ENCODE peak calls at places on chromosome 12, in four cellular contexts. D is heart right ventricle, I is tibial artery, W is A549. Z is an unnamed sample. For H3K4me1, the result is how much of the 10 kb centered on the place peaks cover.

GRCh38 chr12:81800298-81801148 is 41.4 kb upstream of the PPFIA2 start:
- DNase-seq in W (no peak), I (peak), D (no peak), Z (no peak)

GRCh38 chr12:3034067-3034750 is 43.0 kb upstream of the TSPAN9 start:
- DNase-seq in D (peak), I (no peak), W (peak), Z (peak)

GRCh38 chr12:79251356-79251755 is 386.8 kb downstream of the SYT1 start:
- DNase-seq in D (no peak), I (no peak), W (no peak), Z (no peak)

GRCh38 chr12:93279849-93280412 is 97.8 kb upstream of the NUDT4 start:
- DNase-seq in D (no peak), W (no peak), I (no peak), Z (no peak)

GRCh38 chr12:117076410-117077372 is 22.5 kb downstream of the TESC start:
- DNase-seq in D (no peak), I (no peak), W (no peak), Z (no peak)

GRCh38 chr12:8057291-8057690 is 8.9 kb downstream of the C3AR1 start:
- DNase-seq in W (no peak), I (no peak), D (no peak), Z (no peak)

GRCh38 chr12:107351716-107352115 is 258.4 kb upstream of the CRY1 start:
- DNase-seq in W (no peak), D (no peak), I (no peak), Z (no peak)

GRCh38 chr12:89661706-89662330 is 46.8 kb downstream of the ATP2B1 start:
- DNase-seq in I (no peak), D (no peak), W (no peak), Z (no peak)

GRCh38 chr12:51181558-51181957 is 8.6 kb upstream of the TFCP2 start:
- DNase-seq in W (no peak), I (no peak), D (no peak), Z (no peak)

GRCh38 chr12:131752457-131752856 is 41.6 kb downstream of the SFSWAP start:
- DNase-seq in W (no peak), I (peak), D (no peak), Z (no peak)

GRCh38 chr12:51921017-51921725 is 13.9 kb downstream of the ACVRL1 start:
- DNase-seq in W (no peak), D (no peak), I (peak), Z (no peak)

GRCh38 chr12:13318231-13319015 is 121.9 kb downstream of the EMP1 start:
- DNase-seq in I (no peak), D (no peak), W (no peak), Z (no peak)

GRCh38 chr12:93990832-93991748 is 157.3 kb upstream of the PLXNC1 start:
- DNase-seq in W (no peak), I (peak), D (peak), Z (no peak)

GRCh38 chr12:107439101-107439738 is 246.4 kb upstream of the PWP1 start:
- DNase-seq in D (no peak), I (no peak), W (no peak), Z (no peak)

GRCh38 chr12:25994901-25995625 is 36.6 kb downstream of the RASSF8 start:
- DNase-seq in W (no peak), D (no peak), I (no peak), Z (no peak)

GRCh38 chr12:46351138-46351537 is 21.4 kb downstream of the SLC38A2 start:
- DNase-seq in D (no peak), I (no peak), W (no peak), Z (no peak)

GRCh38 chr12:19306366-19306765 is 132.9 kb upstream of the AEBP2 start:
- DNase-seq in W (no peak), D (no peak), I (no peak), Z (no peak)

GRCh38 chr12:113116875-113117274 is 18.7 kb downstream of the RASAL1 start:
- DNase-seq in I (no peak), D (no peak), W (no peak), Z (no peak)

GRCh38 chr12:113345318-113345717 is 10.4 kb upstream of the SLC8B1 start:
- DNase-seq in W (no peak), D (no peak), I (no peak), Z (no peak)

GRCh38 chr12:98725481-98726247 is 80.6 kb downstream of the APAF1 start:
- DNase-seq in I (no peak), W (no peak), D (no peak), Z (no peak)

GRCh38 chr12:119988440-119988787 is 622 bp upstream of the BICDL1 start:
- DNase-seq in D (no peak), W (peak), I (no peak), Z (no peak)

GRCh38 chr12:131711551-131712205 is 788 bp downstream of the SFSWAP start:
- DNase-seq in I (no peak), D (no peak), W (no peak), Z (no peak)

GRCh38 chr12:108175310-108175709 is 46.2 kb downstream of the WSCD2 start:
- DNase-seq in W (no peak), I (no peak), D (no peak), Z (no peak)

GRCh38 chr12:108860443-108860842 is 3.1 kb upstream of the SSH1 start:
- DNase-seq in I (no peak), W (no peak), D (no peak), Z (no peak)

GRCh38 chr12:40446385-40446784 is 221.6 kb downstream of the LRRK2 start:
- DNase-seq in W (peak), D (no peak), I (no peak), Z (no peak)

GRCh38 chr12:113239288-113239771 is 18.1 kb downstream of the TPCN1 start:
- DNase-seq in W (no peak), I (peak), D (no peak), Z (no peak)

GRCh38 chr12:47361389-47362031 is 281.8 kb upstream of the AMIGO2 start:
- DNase-seq in W (no peak), D (no peak), I (no peak), Z (no peak)

GRCh38 chr12:8823565-8824300 is 1.3 kb downstream of the A2ML1 start:
- DNase-seq in W (no peak), D (no peak), I (no peak), Z (peak)

GRCh38 chr12:89179983-89180382 is 172.3 kb downstream of the DUSP6 start:
- DNase-seq in W (peak), D (no peak), I (no peak), Z (peak)

GRCh38 chr12:64387201-64387816 is 3.2 kb downstream of the C12orf56 start:
- DNase-seq in W (no peak), I (no peak), D (no peak), Z (no peak)

GRCh38 chr12:10409387-10409786 is at the start of gene KLRC4:
- DNase-seq in D (no peak), I (no peak), W (no peak), Z (no peak)

GRCh38 chr12:43444940-43445564 is 107.0 kb downstream of the ADAMTS20 start:
- DNase-seq in W (no peak), I (no peak), D (no peak), Z (peak)

GRCh38 chr12:43285248-43285647 is 266.8 kb downstream of the ADAMTS20 start:
- DNase-seq in D (no peak), W (no peak), I (no peak), Z (no peak)

GRCh38 chr12:114430306-114430705 is 24.4 kb upstream of the TBX5 start:
- DNase-seq in W (no peak), D (no peak), I (no peak), Z (no peak)

GRCh38 chr12:131208425-131208824 is 254.7 kb downstream of the ADGRD1 start:
- DNase-seq in D (no peak), I (peak), W (no peak), Z (no peak)

GRCh38 chr12:6278439-6279255 is 31.8 kb upstream of the PLEKHG6 start:
- DNase-seq in I (peak), W (peak), D (peak), Z (peak)

GRCh38 chr12:39368891-39369290 is 74.0 kb downstream of the KIF21A start:
- DNase-seq in I (no peak), W (no peak), D (no peak), Z (no peak)

GRCh38 chr12:25744334-25744733 is 191.3 kb upstream of the LMNTD1 start:
- DNase-seq in I (no peak), W (no peak), D (no peak), Z (no peak)

GRCh38 chr12:109201496-109201885 is 85.1 kb downstream of the ACACB start:
- DNase-seq in I (no peak), D (no peak), W (no peak), Z (no peak)

GRCh38 chr12:57609781-57610552 is 1.3 kb upstream of the ARHGEF25 start:
- DNase-seq in D (peak), I (peak), W (no peak), Z (no peak)

GRCh38 chr12:57609091-57609780 is 2.0 kb upstream of the ARHGEF25 start:
- DNase-seq in D (no peak), I (no peak), W (no peak), Z (no peak)

GRCh38 chr12:57611810-57612710 is 825 bp downstream of the ARHGEF25 start:
- DNase-seq in W (no peak), D (no peak), I (peak), Z (no peak)

GRCh38 chr12:57611116-57611809 is at the start of gene ARHGEF25:
- DNase-seq in D (peak), I (peak), W (peak), Z (peak)

GRCh38 chr12:57610553-57611115 is 601 bp upstream of the ARHGEF25 start:
- DNase-seq in I (peak), W (no peak), D (peak), Z (no peak)
- H3K27ac ChIP-seq in I (peak), W (peak), D (peak), Z (peak)

GRCh38 chr12:65492997-65493892 is 214.8 kb downstream of the MSRB3 start:
- DNase-seq in W (no peak), D (no peak), I (no peak), Z (no peak)

GRCh38 chr12:65495233-65495632 is 216.8 kb downstream of the MSRB3 start:
- DNase-seq in W (peak), D (no peak), I (no peak), Z (no peak)

GRCh38 chr12:65496617-65497016 is 218.1 kb downstream of the MSRB3 start:
- DNase-seq in D (peak), I (no peak), W (no peak), Z (no peak)

GRCh38 chr12:65494537-65494936 is 216.1 kb downstream of the MSRB3 start:
- DNase-seq in I (no peak), D (no peak), W (no peak), Z (no peak)

GRCh38 chr12:65493893-65494205 is 215.4 kb downstream of the MSRB3 start:
- DNase-seq in D (no peak), I (no peak), W (no peak), Z (no peak)
- H3K4me1 ChIP-seq in D (under half), I (under half), W (under half), Z (under half)

GRCh38 chr12:68348419-68348818 is 16.3 kb upstream of the MDM1 start:
- DNase-seq in D (no peak), W (no peak), I (no peak), Z (no peak)

GRCh38 chr12:68349921-68350606 is 17.9 kb upstream of the MDM1 start:
- DNase-seq in I (no peak), W (no peak), D (no peak), Z (no peak)

GRCh38 chr12:68349083-68349700 is 17.0 kb upstream of the MDM1 start:
- DNase-seq in D (no peak), W (no peak), I (no peak), Z (no peak)

GRCh38 chr12:68350753-68351152 is 18.6 kb upstream of the MDM1 start:
- DNase-seq in D (no peak), I (no peak), W (no peak), Z (no peak)

GRCh38 chr12:68352067-68352466 is 19.9 kb upstream of the MDM1 start:
- DNase-seq in D (no peak), W (no peak), I (no peak), Z (no peak)
- H3K27ac ChIP-seq in D (no peak), W (peak), I (no peak), Z (no peak)

GRCh38 chr12:53498235-53498630 is 1.0 kb downstream of the MAP3K12 start:
- DNase-seq in D (no peak), W (no peak), I (no peak), Z (no peak)
- H3K4me1 ChIP-seq in D (under half), W (half or more), I (under half), Z (under half)

DNA sequence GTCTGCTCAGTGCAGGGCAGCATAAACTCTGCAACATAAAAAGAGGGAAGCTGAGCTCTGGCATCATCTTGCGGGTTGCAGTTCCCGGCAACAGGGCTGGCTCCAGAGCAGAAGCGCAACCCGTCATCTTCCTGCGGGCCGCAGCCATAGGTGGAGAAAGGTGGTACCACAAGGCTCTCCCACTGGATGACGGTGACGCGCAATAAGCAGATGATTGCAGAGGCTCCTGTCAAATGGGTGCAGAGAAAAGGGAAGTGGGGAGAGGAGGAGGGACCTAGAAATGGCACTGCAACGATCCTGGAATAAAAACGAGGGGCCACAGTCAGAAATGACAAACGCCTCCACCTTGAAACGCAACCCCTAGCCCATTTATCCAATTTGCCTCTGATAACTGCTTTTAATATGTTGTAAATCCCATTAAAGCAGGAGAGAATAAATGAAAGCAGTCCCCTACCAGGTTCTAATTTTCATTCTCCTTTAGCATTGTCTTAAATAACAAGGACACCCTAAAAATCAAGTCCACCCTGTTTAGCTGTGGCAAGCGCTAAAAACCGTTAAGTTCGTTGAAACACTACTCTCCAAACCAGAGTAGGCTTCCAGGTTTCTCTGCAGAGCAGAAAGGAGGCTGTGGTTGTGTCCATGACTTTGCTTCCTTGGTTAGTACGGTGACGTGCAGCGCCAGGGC is 30.9 kb upstream of the TUBA1C start:
- DNase-seq in I (peak), W (no peak), D (peak), Z (peak)
- H3K27ac ChIP-seq in I (peak), W (peak), D (peak), Z (peak)

DNA sequence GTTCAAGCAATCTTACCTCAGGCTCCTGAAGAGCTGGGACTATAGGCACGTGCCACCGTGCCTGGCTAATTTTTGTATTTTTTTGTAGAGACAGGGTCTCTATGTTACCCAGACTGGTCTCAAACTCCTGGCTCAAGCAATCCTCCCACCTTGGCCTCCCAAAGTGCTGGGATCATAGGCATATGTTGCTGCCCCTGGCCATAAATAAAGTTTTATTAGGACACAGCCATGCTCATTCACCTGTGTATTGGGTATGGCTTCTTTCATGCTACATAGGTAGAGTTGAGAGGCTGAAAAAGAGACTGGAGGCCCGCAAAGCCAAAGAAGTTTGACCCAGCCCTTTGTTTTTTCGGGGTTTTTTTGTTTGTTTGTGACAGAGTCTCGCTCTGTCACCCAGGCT is 61.7 kb upstream of the NCOR2 start:
- DNase-seq in D (no peak), I (no peak), W (no peak), Z (no peak)
- H3K4me1 ChIP-seq in D (under half), I (under half), W (under half), Z (under half)

GRCh38 chr12:15787801-15788200 is 1.4 kb downstream of the EPS8 start:
- DNase-seq in I (no peak), W (no peak), D (no peak), Z (no peak)
- H3K27ac ChIP-seq in I (peak), W (peak), D (peak), Z (peak)

GRCh38 chr12:128815779-128816642 is 7.7 kb downstream of the SLC15A4 start:
- DNase-seq in W (no peak), D (no peak), I (no peak), Z (no peak)

GRCh38 chr12:128818065-128819022 is 5.4 kb downstream of the SLC15A4 start:
- DNase-seq in I (no peak), W (no peak), D (no peak), Z (no peak)

GRCh38 chr12:128819293-128820144 is 4.2 kb downstream of the SLC15A4 start:
- DNase-seq in D (no peak), I (no peak), W (no peak), Z (no peak)

GRCh38 chr12:128816643-128816920 is 7.2 kb downstream of the SLC15A4 start:
- DNase-seq in I (no peak), D (no peak), W (no peak), Z (no peak)

GRCh38 chr12:128817115-128818015 is 6.4 kb downstream of the SLC15A4 start:
- DNase-seq in I (peak), W (no peak), D (peak), Z (no peak)
- H3K4me1 ChIP-seq in I (half or more), W (under half), D (under half), Z (under half)

GRCh38 chr12:62258231-62258630 is 2.0 kb upstream of the USP15 start:
- DNase-seq in W (no peak), D (no peak), I (no peak), Z (no peak)

GRCh38 chr12:62261876-62262275 is 1.7 kb downstream of the USP15 start:
- DNase-seq in I (no peak), D (no peak), W (no peak), Z (no peak)

GRCh38 chr12:62259311-62259992 is 752 bp upstream of the USP15 start:
- DNase-seq in W (peak), D (no peak), I (no peak), Z (no peak)

GRCh38 chr12:62259993-62260732 is at the start of gene USP15:
- DNase-seq in I (peak), D (peak), W (peak), Z (peak)

DNA sequence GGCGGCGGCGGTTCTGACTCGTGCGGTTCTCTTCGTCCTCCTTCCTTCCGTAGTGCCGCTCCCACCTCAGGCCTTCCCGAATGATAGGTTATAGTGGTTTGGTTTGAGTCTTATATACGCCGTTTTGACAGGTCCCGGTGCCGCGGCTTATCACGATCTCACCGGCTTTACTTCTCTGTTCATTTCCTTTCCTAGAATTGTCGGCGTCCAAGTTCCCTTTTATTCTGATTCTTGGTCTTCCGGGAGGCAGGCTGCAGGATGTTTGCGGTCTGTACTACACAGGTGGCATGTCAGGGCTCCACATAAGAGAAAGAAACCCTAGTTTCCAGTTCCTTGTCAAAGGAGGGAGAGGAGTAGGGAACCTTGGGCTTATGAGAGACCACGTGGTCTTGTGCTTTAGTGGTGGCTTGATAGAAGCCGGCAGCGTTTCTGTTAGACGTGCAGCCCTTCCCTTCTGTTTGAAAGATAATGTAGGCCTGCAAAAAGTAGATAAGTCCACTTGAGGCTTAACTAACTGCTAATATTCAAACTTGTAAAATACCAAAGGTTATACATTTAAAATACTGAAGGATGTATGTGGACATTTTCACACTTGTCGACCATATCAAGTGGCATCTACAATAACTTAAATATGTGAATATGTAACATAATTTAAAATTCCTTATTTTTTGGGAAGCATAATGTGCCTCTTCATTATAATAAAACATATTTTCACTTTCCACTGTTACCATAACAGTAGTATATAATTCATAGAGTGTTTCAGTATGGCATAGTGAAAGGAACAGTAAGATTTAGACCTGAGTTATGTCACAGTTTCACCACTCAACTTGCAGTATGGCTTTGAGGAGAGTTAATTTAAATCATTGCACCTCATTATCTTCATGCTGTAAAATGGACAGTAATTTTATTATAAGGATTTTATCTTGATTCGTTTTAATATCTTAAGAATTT is 804 bp downstream of the USP15 start:
- DNase-seq in D (no peak), I (peak), W (peak), Z (peak)
- H3K27ac ChIP-seq in D (peak), I (peak), W (peak), Z (peak)